ENCODE peak calls at places on chromosomes 7 and 10, in nine cellular contexts. C, H, L, S, W, X, O, U and P are unnamed samples.

GRCh38 chr10:107165007-107165406 is 501 bp upstream of the SORCS1 start:
- DNase-seq in U (no peak), S (no peak), O (no peak), H (no peak), W (no peak), X (no peak), L (no peak), C (no peak), P (no peak)

GRCh38 chr10:72637398-72637857 is 11.5 kb upstream of the MICU1 start:
- DNase-seq in C (no peak), W (peak), X (peak), U (peak), H (no peak), S (no peak), L (peak), O (peak), P (peak)

GRCh38 chr7:158264881-158265742 is 322.5 kb downstream of the PTPRN2 start:
- DNase-seq in C (peak), U (no peak), H (peak), L (no peak), X (peak), W (no peak), O (no peak), S (no peak), P (peak)

GRCh38 chr10:53401536-53401935 is 629.0 kb upstream of the MBL2 start:
- DNase-seq in W (no peak), L (no peak), U (no peak), X (no peak), C (no peak), O (no peak), H (no peak), S (no peak), P (no peak)

GRCh38 chr10:1373287-1373686 is 317.1 kb downstream of the WDR37 start:
- DNase-seq in S (no peak), W (no peak), C (no peak), H (no peak), O (no peak), L (no peak), X (no peak), U (no peak), P (no peak)

GRCh38 chr7:92731327-92732063 is 104.9 kb downstream of the CDK6 start:
- DNase-seq in U (no peak), C (no peak), X (no peak), S (no peak), H (no peak), L (no peak), O (no peak), W (no peak), P (no peak)

GRCh38 chr10:109966961-109967738 is 40.6 kb upstream of the ADD3 start:
- DNase-seq in H (no peak), S (no peak), O (no peak), W (no peak), C (no peak), X (no peak), L (peak), U (no peak), P (peak)

GRCh38 chr10:131777921-131778320 is 122.9 kb upstream of the PPP2R2D start:
- DNase-seq in C (no peak), O (peak), S (no peak), W (no peak), X (no peak), L (no peak), H (no peak), U (no peak), P (no peak)

GRCh38 chr7:11689096-11689495 is 142.9 kb downstream of the THSD7A start:
- DNase-seq in H (no peak), L (no peak), S (no peak), U (no peak), O (no peak), X (no peak), C (no peak), W (no peak), P (no peak)

GRCh38 chr7:27303021-27303420 is 60.4 kb downstream of the EVX1 start:
- DNase-seq in O (no peak), X (no peak), S (no peak), L (peak), C (no peak), U (peak), H (no peak), W (no peak), P (no peak)

GRCh38 chr10:118911361-118911760 is 118.2 kb upstream of the NANOS1 start:
- DNase-seq in U (no peak), X (no peak), S (no peak), H (no peak), L (peak), O (no peak), C (no peak), W (peak), P (no peak)

GRCh38 chr10:71857934-71858890 is 7.2 kb upstream of the PSAP start:
- DNase-seq in L (peak), W (no peak), H (peak), O (no peak), X (peak), U (peak), C (no peak), S (no peak), P (no peak)

GRCh38 chr7:26404189-26404996 is 112.7 kb downstream of the SNX10 start:
- DNase-seq in L (no peak), C (no peak), W (no peak), S (no peak), U (no peak), O (no peak), H (no peak), X (no peak), P (no peak)

GRCh38 chr10:87659571-87660483 is at the start of gene PAPSS2:
- DNase-seq in H (peak), O (peak), C (peak), L (peak), X (peak), U (peak), W (peak), S (peak), P (peak)

GRCh38 chr7:28362812-28363211 is 49.5 kb upstream of the CREB5 start:
- DNase-seq in X (no peak), L (no peak), H (no peak), C (no peak), U (no peak), W (no peak), O (no peak), S (no peak), P (no peak)

GRCh38 chr10:93062499-93063216 is 2.1 kb downstream of the CYP26C1 start:
- DNase-seq in H (peak), O (no peak), S (no peak), C (no peak), L (no peak), W (no peak), U (no peak), X (no peak), P (no peak)

GRCh38 chr7:42071372-42072261 is 165.4 kb downstream of the GLI3 start:
- DNase-seq in L (peak), X (no peak), H (no peak), O (no peak), W (no peak), C (no peak), U (no peak), S (no peak), P (no peak)

GRCh38 chr10:104664205-104664604 is 23.1 kb downstream of the SORCS3 start:
- DNase-seq in U (no peak), C (no peak), S (no peak), H (no peak), W (no peak), L (no peak), X (no peak), O (no peak), P (no peak)

GRCh38 chr7:94289071-94289470 is 105.6 kb upstream of the COL1A2 start:
- DNase-seq in O (peak), L (peak), C (no peak), W (peak), X (peak), S (peak), H (no peak), U (peak), P (no peak)

GRCh38 chr10:64959116-64959515 is 1437.9 kb downstream of the REEP3 start:
- DNase-seq in X (no peak), U (no peak), C (no peak), O (no peak), H (no peak), L (no peak), S (no peak), W (no peak), P (no peak)

GRCh38 chr10:75655791-75656451 is 224.5 kb downstream of the LRMDA start:
- DNase-seq in W (no peak), C (no peak), X (no peak), O (no peak), S (no peak), H (no peak), L (peak), U (peak), P (no peak)

GRCh38 chr10:69467928-69468770 is 16.9 kb downstream of the TSPAN15 start:
- DNase-seq in W (no peak), H (peak), L (no peak), O (no peak), U (no peak), C (no peak), X (no peak), S (no peak), P (no peak)

GRCh38 chr7:101919363-101920115 is 102.1 kb downstream of the CUX1 start:
- DNase-seq in L (no peak), O (no peak), X (peak), C (no peak), H (peak), S (no peak), U (no peak), W (no peak), P (no peak)

GRCh38 chr10:84375011-84375410 is 46.6 kb downstream of the CCSER2 start:
- DNase-seq in U (no peak), L (no peak), H (no peak), C (no peak), O (peak), S (peak), W (no peak), X (no peak), P (no peak)

GRCh38 chr7:74449809-74450397 is 3.8 kb upstream of the GTF2IRD1 start:
- DNase-seq in O (peak), U (no peak), W (peak), S (peak), C (peak), X (no peak), L (peak), H (no peak), P (no peak)

GRCh38 chr7:36644625-36645422 is 79.5 kb downstream of the AOAH start:
- DNase-seq in X (no peak), U (no peak), H (no peak), W (no peak), L (no peak), S (no peak), C (no peak), O (no peak), P (no peak)

GRCh38 chr7:75732764-75733630 is 5.7 kb downstream of the HIP1 start:
- DNase-seq in H (no peak), O (no peak), W (peak), X (no peak), L (peak), C (no peak), U (peak), S (no peak), P (no peak)

GRCh38 chr10:80664071-80664680 is 126.5 kb downstream of the SH2D4B start:
- DNase-seq in X (peak), H (peak), O (peak), U (peak), S (peak), L (peak), C (peak), W (peak), P (peak)

GRCh38 chr10:3982746-3983442 is 197.9 kb upstream of the KLF6 start:
- DNase-seq in S (no peak), X (no peak), U (no peak), H (no peak), L (no peak), W (no peak), C (no peak), O (no peak), P (no peak)

GRCh38 chr10:80769700-80770160 is 232.0 kb downstream of the SH2D4B start:
- DNase-seq in W (no peak), O (no peak), L (no peak), X (no peak), C (no peak), S (no peak), H (no peak), U (no peak), P (no peak)

GRCh38 chr10:20948723-20949327 is 51.7 kb upstream of the NEBL start:
- DNase-seq in H (no peak), S (no peak), W (no peak), C (no peak), X (no peak), U (no peak), O (no peak), L (no peak), P (no peak)

GRCh38 chr7:98021588-98022351 is 31.8 kb upstream of the OCM2 start:
- DNase-seq in C (peak), X (peak), U (peak), W (peak), H (peak), O (peak), S (peak), L (peak), P (peak)

GRCh38 chr7:130277763-130278643 is 11.3 kb downstream of the CPA2 start:
- DNase-seq in L (peak), X (peak), C (no peak), U (peak), W (peak), O (peak), S (peak), H (no peak), P (peak)

GRCh38 chr10:13102002-13102794 is 2.2 kb downstream of the OPTN start:
- DNase-seq in O (no peak), X (no peak), L (peak), U (peak), H (no peak), S (no peak), C (no peak), W (no peak), P (peak)

GRCh38 chr10:13106387-13106786 is 6.4 kb downstream of the OPTN start:
- DNase-seq in X (no peak), C (no peak), U (peak), L (no peak), H (no peak), S (no peak), W (no peak), O (no peak), P (no peak)

GRCh38 chr10:13105184-13105583 is 5.2 kb downstream of the OPTN start:
- DNase-seq in X (no peak), L (no peak), U (no peak), H (no peak), S (no peak), C (no peak), W (no peak), O (no peak), P (no peak)

GRCh38 chr10:13104697-13105096 is 4.7 kb downstream of the OPTN start:
- DNase-seq in X (no peak), S (no peak), H (no peak), O (no peak), L (no peak), C (no peak), W (no peak), U (peak), P (no peak)

DNA sequence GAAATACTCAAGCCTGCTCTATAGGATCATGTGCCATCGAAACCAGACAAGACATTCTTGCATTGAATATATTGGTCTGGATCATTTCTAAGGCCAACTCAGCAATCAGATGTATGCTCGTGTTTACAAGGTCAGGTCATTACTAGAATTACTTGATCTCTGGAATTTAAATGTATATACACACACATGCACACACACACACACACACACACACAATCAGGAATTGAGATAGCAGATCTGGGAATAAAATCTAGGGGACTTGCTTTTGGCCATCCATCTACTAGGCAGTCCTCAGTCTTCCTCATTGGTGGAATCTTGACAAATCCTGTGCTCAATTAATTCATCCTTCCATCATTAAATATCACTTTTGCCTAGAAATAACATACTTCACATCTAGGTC is 3.6 kb downstream of the OPTN start:
- DNase-seq in U (no peak), W (no peak), O (no peak), C (no peak), L (no peak), X (no peak), S (no peak), H (no peak), P (no peak)
- TF ChIP-seq CTCF in U (no peak), W (no peak), O (no peak), C (no peak), L (no peak), X (no peak), S (no peak), H (no peak), P (no peak)

GRCh38 chr7:99373086-99374066 is 1.2 kb upstream of the ARPC1B start:
- DNase-seq in O (no peak), S (no peak), W (no peak), X (peak), U (no peak), H (peak), C (no peak), L (no peak), P (no peak)

GRCh38 chr7:99374121-99375064 is at the start of gene ARPC1B:
- DNase-seq in S (peak), X (peak), L (peak), C (peak), O (peak), H (peak), W (peak), U (peak), P (peak)

GRCh38 chr7:99372275-99373085 is 2.0 kb upstream of the ARPC1B start:
- DNase-seq in H (peak), U (no peak), X (peak), C (no peak), L (no peak), O (peak), W (no peak), S (peak), P (no peak)

GRCh38 chr7:99371376-99371920 is 3.1 kb upstream of the ARPC1B start:
- DNase-seq in S (no peak), O (no peak), C (no peak), H (peak), X (peak), U (no peak), W (no peak), L (no peak), P (no peak)

DNA sequence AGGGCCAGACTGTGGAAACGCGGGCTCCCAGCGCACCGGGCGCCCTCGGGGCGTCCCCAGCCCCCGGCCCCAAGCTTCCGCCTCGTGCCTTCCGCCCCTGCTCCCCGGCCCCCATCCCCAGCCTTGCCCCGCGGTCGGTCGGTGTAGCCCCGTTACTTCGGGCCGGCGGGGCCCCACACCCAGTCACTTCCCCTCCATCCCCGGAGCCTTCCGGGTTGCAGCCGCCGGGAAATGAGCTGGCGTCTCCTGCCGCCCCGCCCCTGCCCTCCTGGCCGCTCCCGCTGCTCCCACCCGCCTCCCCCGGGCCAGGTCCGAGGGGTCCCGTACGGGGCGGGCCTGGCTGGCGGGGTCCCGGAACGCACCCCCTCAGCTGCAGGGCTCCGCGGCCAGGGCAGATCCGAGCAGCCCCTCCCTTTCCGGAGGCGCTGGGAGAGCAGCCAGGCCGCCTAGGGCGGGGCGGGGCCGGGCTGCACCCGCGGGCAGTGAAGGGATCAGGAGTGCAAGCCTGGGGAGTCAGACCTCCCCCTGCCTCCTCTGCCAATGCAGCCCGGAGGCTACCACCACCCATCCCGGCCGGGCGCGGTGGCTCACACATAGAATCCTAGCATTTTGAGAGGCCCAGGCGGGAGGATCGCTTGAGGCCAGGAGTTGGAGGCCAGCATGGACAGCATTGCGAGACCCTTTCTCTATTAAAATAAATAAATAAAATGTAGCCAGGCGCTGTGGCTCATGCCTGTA is 709 bp downstream of the ARPC1B start:
- DNase-seq in X (peak), S (peak), W (peak), L (peak), H (peak), O (peak), U (peak), C (peak), P (peak)
- TF ChIP-seq POLR2A in X (no peak), S (peak), W (peak), L (peak), H (peak), O (no peak), U (no peak), C (peak), P (peak)

GRCh38 chr10:290026-290725 is 154.9 kb downstream of the ZMYND11 start:
- DNase-seq in L (no peak), H (peak), X (no peak), C (no peak), U (no peak), O (no peak), W (no peak), S (no peak), P (no peak)

GRCh38 chr10:288605-289200 is 153.4 kb downstream of the ZMYND11 start:
- DNase-seq in U (no peak), X (no peak), H (peak), W (no peak), S (no peak), L (no peak), C (no peak), O (no peak), P (no peak)

GRCh38 chr10:287029-287428 is 151.8 kb downstream of the ZMYND11 start:
- DNase-seq in C (no peak), U (no peak), O (no peak), L (no peak), S (no peak), W (no peak), X (no peak), H (no peak), P (no peak)

GRCh38 chr10:289581-289980 is 154.3 kb downstream of the ZMYND11 start:
- DNase-seq in O (no peak), U (no peak), C (no peak), H (peak), S (no peak), W (no peak), L (no peak), X (no peak), P (no peak)

DNA sequence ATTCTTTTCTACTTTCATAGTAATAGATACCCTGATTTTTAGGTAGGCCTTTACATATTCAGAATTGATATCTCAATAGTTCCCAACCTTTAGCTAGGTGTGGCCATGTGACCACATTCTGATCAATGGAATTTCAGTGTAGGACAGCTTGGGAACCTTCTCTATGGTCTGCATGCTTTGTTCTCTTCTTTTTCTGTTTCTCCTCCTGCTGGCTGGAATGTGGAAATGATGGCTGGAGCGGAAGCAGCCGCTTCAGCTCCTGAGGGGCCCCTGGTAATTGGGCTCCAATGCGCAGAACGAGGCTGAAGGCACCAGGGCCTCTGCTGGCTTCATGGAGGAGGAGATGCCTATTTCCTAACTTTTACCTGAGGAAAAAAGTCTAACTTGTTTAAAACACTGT is 152.6 kb downstream of the ZMYND11 start:
- DNase-seq in S (no peak), U (no peak), W (peak), C (no peak), L (no peak), O (no peak), H (no peak), X (no peak), P (no peak)
- TF ChIP-seq CTCF in S (no peak), U (no peak), W (peak), C (no peak), L (no peak), O (no peak), H (no peak), X (no peak), P (no peak)

GRCh38 chr10:78543749-78544446 is 510.2 kb downstream of the RPS24 start:
- DNase-seq in C (peak), L (peak), S (peak), X (peak), W (no peak), H (no peak), U (peak), O (peak), P (no peak)
- TF ChIP-seq POLR2A in C (no peak), L (no peak), S (no peak), X (no peak), W (no peak), H (no peak), U (no peak), O (no peak), P (no peak)

GRCh38 chr10:124705817-124706461 is 38.2 kb downstream of the FAM53B start:
- DNase-seq in S (no peak), W (no peak), X (no peak), H (peak), U (no peak), L (peak), C (no peak), O (no peak), P (no peak)
- TF ChIP-seq CTCF in S (no peak), W (no peak), X (no peak), H (no peak), U (no peak), L (no peak), C (no peak), O (no peak), P (no peak)